ENCODE peak calls at places on chromosomes 5 and 9, in four cellular contexts. W is neural crest cell, O is SJSA1, J is CD14-positive monocyte. R is an unnamed sample.

GRCh38 chr5:80406980-80407734 is 707 bp upstream of the ZFYVE16 start:
- DNase-seq in W (no peak), O (no peak), J (no peak), R (no peak)

GRCh38 chr5:119578937-119579336 is 50.4 kb upstream of the FAM170A start:
- DNase-seq in W (no peak), O (no peak), J (no peak), R (no peak)

GRCh38 chr5:72109625-72110024 is 2.4 kb downstream of the MAP1B start:
- DNase-seq in W (no peak), O (no peak), J (no peak), R (no peak)

GRCh38 chr5:62593331-62593730 is 14.7 kb downstream of the LRRC70 start:
- DNase-seq in W (no peak), O (no peak), J (no peak), R (no peak)

GRCh38 chr9:123089040-123089439 is 55.6 kb downstream of the GPR21 start:
- DNase-seq in W (no peak), O (no peak), J (no peak), R (no peak)

GRCh38 chr5:85906460-85906859 is 711.3 kb upstream of the COX7C start:
- DNase-seq in W (no peak), O (no peak), J (no peak), R (no peak)

GRCh38 chr9:117494401-117495130 is 79.7 kb upstream of the ASTN2 start:
- DNase-seq in W (no peak), O (no peak), J (no peak), R (no peak)

GRCh38 chr5:7763621-7764072 is 87.3 kb downstream of the CFAP90 start:
- DNase-seq in W (no peak), O (no peak), J (no peak), R (no peak)

GRCh38 chr5:133754575-133755169 is 142.3 kb upstream of the FSTL4 start:
- DNase-seq in W (no peak), O (no peak), J (no peak), R (no peak)

GRCh38 chr5:80917596-80917995 is 42.6 kb upstream of the RASGRF2 start:
- DNase-seq in W (no peak), O (no peak), J (no peak), R (no peak)

GRCh38 chr5:40679998-40680681 is 425 bp downstream of the PTGER4 start:
- DNase-seq in W (peak), O (peak), J (no peak), R (no peak)

R was measured in breast epithelium.